ENCODE peak calls at places on chromosomes 11 and 22, in eight cellular contexts. One of them, this sample, is unnamed. For H3K36me3, the result is how much of the 10 kb centered on the place peaks cover.

GRCh38 chr11:86047275-86047991 is 21.5 kb downstream of the PICALM start:
- DNase-seq in psoas muscle: no peak
- DNase-seq in cardiac muscle cell: no peak
- DNase-seq in ovary: no peak
- DNase-seq in breast epithelium: no peak
- DNase-seq in HCT116: no peak
- DNase-seq in Peyer's patch: no peak
- DNase-seq in upper lobe of left lung: no peak
- DNase-seq in this sample: no peak

GRCh38 chr11:117026593-117027330 is 71.5 kb downstream of the SIK3 start:
- DNase-seq in psoas muscle: no peak
- DNase-seq in cardiac muscle cell: no peak
- DNase-seq in ovary: no peak
- DNase-seq in breast epithelium: no peak
- DNase-seq in HCT116: peak
- DNase-seq in Peyer's patch: no peak
- DNase-seq in upper lobe of left lung: no peak
- DNase-seq in this sample: no peak

GRCh38 chr22:38455530-38456271 is 702 bp upstream of the KCNJ4 start:
- DNase-seq in psoas muscle: no peak
- DNase-seq in cardiac muscle cell: peak
- DNase-seq in ovary: no peak
- DNase-seq in breast epithelium: no peak
- DNase-seq in HCT116: no peak
- DNase-seq in Peyer's patch: no peak
- DNase-seq in upper lobe of left lung: no peak
- DNase-seq in this sample: no peak

GRCh38 chr11:17646451-17647145 is 72.8 kb upstream of the MYOD1 start:
- DNase-seq in psoas muscle: no peak
- DNase-seq in cardiac muscle cell: no peak
- DNase-seq in ovary: no peak
- DNase-seq in breast epithelium: no peak
- DNase-seq in HCT116: no peak
- DNase-seq in Peyer's patch: no peak
- DNase-seq in upper lobe of left lung: no peak
- DNase-seq in this sample: no peak

GRCh38 chr11:120279490-120279889 is 39.5 kb downstream of the POU2F3 start:
- DNase-seq in psoas muscle: no peak
- DNase-seq in cardiac muscle cell: no peak
- DNase-seq in ovary: no peak
- DNase-seq in breast epithelium: no peak
- DNase-seq in HCT116: no peak
- DNase-seq in Peyer's patch: no peak
- DNase-seq in upper lobe of left lung: no peak
- DNase-seq in this sample: no peak

GRCh38 chr11:32034149-32034548 is 56.7 kb upstream of the RCN1 start:
- DNase-seq in psoas muscle: no peak
- DNase-seq in cardiac muscle cell: no peak
- DNase-seq in ovary: no peak
- DNase-seq in breast epithelium: no peak
- DNase-seq in HCT116: no peak
- DNase-seq in Peyer's patch: no peak
- DNase-seq in upper lobe of left lung: no peak
- DNase-seq in this sample: no peak

GRCh38 chr22:37616205-37617083 is 7.8 kb downstream of the GGA1 start:
- DNase-seq in psoas muscle: no peak
- DNase-seq in cardiac muscle cell: no peak
- DNase-seq in ovary: no peak
- DNase-seq in breast epithelium: no peak
- DNase-seq in HCT116: no peak
- DNase-seq in Peyer's patch: no peak
- DNase-seq in upper lobe of left lung: peak
- DNase-seq in this sample: no peak

GRCh38 chr11:68002575-68002942 is 1.3 kb downstream of the UNC93B1 start:
- DNase-seq in psoas muscle: peak
- DNase-seq in cardiac muscle cell: no peak
- DNase-seq in ovary: no peak
- DNase-seq in breast epithelium: no peak
- DNase-seq in HCT116: no peak
- DNase-seq in Peyer's patch: no peak
- DNase-seq in upper lobe of left lung: no peak
- DNase-seq in this sample: no peak

GRCh38 chr11:35427158-35427557 is 7.8 kb upstream of the SLC1A2 start:
- DNase-seq in psoas muscle: no peak
- DNase-seq in cardiac muscle cell: no peak
- DNase-seq in ovary: no peak
- DNase-seq in breast epithelium: peak
- DNase-seq in HCT116: no peak
- DNase-seq in Peyer's patch: no peak
- DNase-seq in upper lobe of left lung: no peak
- DNase-seq in this sample: no peak

GRCh38 chr22:46707827-46708570 is 30.1 kb downstream of the CERK start:
- DNase-seq in psoas muscle: no peak
- DNase-seq in cardiac muscle cell: no peak
- DNase-seq in ovary: no peak
- DNase-seq in breast epithelium: no peak
- DNase-seq in HCT116: no peak
- DNase-seq in Peyer's patch: no peak
- DNase-seq in upper lobe of left lung: peak
- DNase-seq in this sample: peak

GRCh38 chr22:37146507-37147180 is 3.1 kb downstream of the IL2RB start:
- DNase-seq in psoas muscle: no peak
- DNase-seq in cardiac muscle cell: no peak
- DNase-seq in ovary: no peak
- DNase-seq in breast epithelium: no peak
- DNase-seq in HCT116: no peak
- DNase-seq in Peyer's patch: no peak
- DNase-seq in upper lobe of left lung: peak
- DNase-seq in this sample: no peak

GRCh38 chr11:118544010-118544646 is 13.1 kb downstream of the TMEM25 start:
- DNase-seq in psoas muscle: no peak
- DNase-seq in cardiac muscle cell: no peak
- DNase-seq in ovary: no peak
- DNase-seq in breast epithelium: no peak
- DNase-seq in HCT116: no peak
- DNase-seq in Peyer's patch: peak
- DNase-seq in upper lobe of left lung: no peak
- DNase-seq in this sample: no peak

GRCh38 chr22:23850136-23850611 is 7.5 kb upstream of the SLC2A11 start:
- DNase-seq in psoas muscle: peak
- DNase-seq in cardiac muscle cell: no peak
- DNase-seq in ovary: no peak
- DNase-seq in breast epithelium: no peak
- DNase-seq in HCT116: no peak
- DNase-seq in Peyer's patch: no peak
- DNase-seq in upper lobe of left lung: peak
- DNase-seq in this sample: peak

GRCh38 chr11:103281301-103281700 is 172.1 kb downstream of the DYNC2H1 start:
- DNase-seq in psoas muscle: no peak
- DNase-seq in cardiac muscle cell: no peak
- DNase-seq in ovary: no peak
- DNase-seq in breast epithelium: no peak
- DNase-seq in HCT116: no peak
- DNase-seq in Peyer's patch: no peak
- DNase-seq in upper lobe of left lung: no peak
- DNase-seq in this sample: no peak

GRCh38 chr11:111555255-111555654 is 14.7 kb downstream of the LAYN start:
- DNase-seq in psoas muscle: no peak
- DNase-seq in cardiac muscle cell: no peak
- DNase-seq in ovary: no peak
- DNase-seq in breast epithelium: no peak
- DNase-seq in HCT116: no peak
- DNase-seq in Peyer's patch: no peak
- DNase-seq in upper lobe of left lung: no peak
- DNase-seq in this sample: no peak

GRCh38 chr11:132992838-132993680 is 539.2 kb downstream of the OPCML start:
- DNase-seq in psoas muscle: no peak
- DNase-seq in cardiac muscle cell: no peak
- DNase-seq in ovary: no peak
- DNase-seq in breast epithelium: no peak
- DNase-seq in HCT116: no peak
- DNase-seq in Peyer's patch: no peak
- DNase-seq in upper lobe of left lung: no peak
- DNase-seq in this sample: no peak

GRCh38 chr11:72641900-72642814 is 32.1 kb downstream of the PDE2A start:
- DNase-seq in psoas muscle: peak
- DNase-seq in cardiac muscle cell: peak
- DNase-seq in ovary: no peak
- DNase-seq in breast epithelium: no peak
- DNase-seq in HCT116: no peak
- DNase-seq in Peyer's patch: peak
- DNase-seq in upper lobe of left lung: peak
- DNase-seq in this sample: peak

GRCh38 chr11:10483584-10483983 is 28.5 kb downstream of the AMPD3 start:
- DNase-seq in psoas muscle: no peak
- DNase-seq in cardiac muscle cell: no peak
- DNase-seq in ovary: no peak
- DNase-seq in breast epithelium: no peak
- DNase-seq in HCT116: no peak
- DNase-seq in Peyer's patch: peak
- DNase-seq in upper lobe of left lung: no peak
- DNase-seq in this sample: no peak

GRCh38 chr11:10484461-10485180 is 29.6 kb downstream of the AMPD3 start:
- DNase-seq in psoas muscle: no peak
- DNase-seq in cardiac muscle cell: no peak
- DNase-seq in ovary: no peak
- DNase-seq in breast epithelium: no peak
- DNase-seq in HCT116: no peak
- DNase-seq in Peyer's patch: peak
- DNase-seq in upper lobe of left lung: no peak
- DNase-seq in this sample: no peak

GRCh38 chr11:10486161-10486840 is 31.2 kb downstream of the AMPD3 start:
- DNase-seq in psoas muscle: no peak
- DNase-seq in cardiac muscle cell: no peak
- DNase-seq in ovary: no peak
- DNase-seq in breast epithelium: no peak
- DNase-seq in HCT116: no peak
- DNase-seq in Peyer's patch: peak
- DNase-seq in upper lobe of left lung: no peak
- DNase-seq in this sample: no peak

GRCh38 chr11:10487002-10487647 is 32.1 kb downstream of the AMPD3 start:
- DNase-seq in psoas muscle: no peak
- DNase-seq in cardiac muscle cell: no peak
- DNase-seq in ovary: no peak
- DNase-seq in breast epithelium: peak
- DNase-seq in HCT116: no peak
- DNase-seq in Peyer's patch: peak
- DNase-seq in upper lobe of left lung: no peak
- DNase-seq in this sample: no peak

DNA sequence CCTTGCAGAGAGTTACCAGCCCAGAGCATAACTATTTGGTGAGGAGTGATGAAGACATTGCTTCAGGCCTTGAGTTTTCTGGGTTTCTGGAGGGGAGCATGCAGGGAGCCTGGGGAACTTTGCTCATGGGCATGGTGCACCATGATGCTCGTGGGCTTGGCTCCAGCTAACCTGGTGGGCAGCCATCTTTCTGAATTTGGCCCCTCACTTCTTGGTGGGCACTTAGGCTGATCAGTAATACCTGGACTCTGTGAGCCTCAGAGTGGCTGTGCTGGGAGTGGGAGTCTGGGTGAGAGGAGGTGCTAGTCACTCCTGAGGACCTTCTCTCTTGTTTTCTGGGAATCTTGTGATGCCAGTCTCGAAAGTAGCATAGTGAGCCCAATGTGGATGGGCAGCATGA is 30.6 kb downstream of the AMPD3 start:
- DNase-seq in psoas muscle: no peak
- DNase-seq in cardiac muscle cell: no peak
- DNase-seq in ovary: no peak
- DNase-seq in breast epithelium: no peak
- DNase-seq in HCT116: no peak
- DNase-seq in Peyer's patch: no peak
- DNase-seq in upper lobe of left lung: no peak
- DNase-seq in this sample: no peak
- H3K36me3 ChIP-seq in psoas muscle: half or more
- H3K36me3 ChIP-seq in cardiac muscle cell: under half
- H3K36me3 ChIP-seq in ovary: under half
- H3K36me3 ChIP-seq in breast epithelium: under half
- H3K36me3 ChIP-seq in HCT116: under half
- H3K36me3 ChIP-seq in Peyer's patch: under half
- H3K36me3 ChIP-seq in upper lobe of left lung: under half
- H3K36me3 ChIP-seq in this sample: under half

GRCh38 chr11:99422581-99423434 is 402.1 kb downstream of the CNTN5 start:
- DNase-seq in psoas muscle: no peak
- DNase-seq in cardiac muscle cell: no peak
- DNase-seq in ovary: no peak
- DNase-seq in breast epithelium: no peak
- DNase-seq in HCT116: no peak
- DNase-seq in Peyer's patch: no peak
- DNase-seq in upper lobe of left lung: no peak
- DNase-seq in this sample: no peak
- H3K27ac ChIP-seq in psoas muscle: no peak
- H3K27ac ChIP-seq in cardiac muscle cell: no peak
- H3K27ac ChIP-seq in ovary: no peak
- H3K27ac ChIP-seq in breast epithelium: no peak
- H3K27ac ChIP-seq in HCT116: no peak
- H3K27ac ChIP-seq in Peyer's patch: no peak
- H3K27ac ChIP-seq in upper lobe of left lung: no peak
- H3K27ac ChIP-seq in this sample: no peak

GRCh38 chr11:124749920-124750319 is 2.1 kb downstream of the VSIG2 start:
- DNase-seq in psoas muscle: no peak
- DNase-seq in cardiac muscle cell: no peak
- DNase-seq in ovary: no peak
- DNase-seq in breast epithelium: no peak
- DNase-seq in HCT116: no peak
- DNase-seq in Peyer's patch: no peak
- DNase-seq in upper lobe of left lung: no peak
- DNase-seq in this sample: no peak
- H3K36me3 ChIP-seq in psoas muscle: under half
- H3K36me3 ChIP-seq in cardiac muscle cell: under half
- H3K36me3 ChIP-seq in ovary: under half
- H3K36me3 ChIP-seq in breast epithelium: under half
- H3K36me3 ChIP-seq in HCT116: under half
- H3K36me3 ChIP-seq in Peyer's patch: under half
- H3K36me3 ChIP-seq in upper lobe of left lung: under half
- H3K36me3 ChIP-seq in this sample: under half

DNA sequence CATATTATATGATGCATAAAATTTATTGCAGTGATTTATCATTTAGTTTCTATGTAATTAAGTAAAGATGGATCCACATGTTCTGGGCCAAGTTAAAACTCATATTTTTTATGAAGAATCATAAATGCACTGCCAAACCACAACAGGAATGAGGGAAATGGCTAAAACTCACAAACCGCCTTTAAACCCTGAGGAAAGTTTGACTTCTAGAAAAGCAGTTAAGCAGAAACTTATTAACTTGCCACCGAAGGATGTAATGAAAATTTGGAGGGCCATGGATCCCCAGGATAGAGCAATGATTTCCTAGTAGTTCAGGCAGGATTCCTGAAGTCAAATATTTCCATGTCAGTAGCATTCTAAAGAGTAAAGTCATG is 218.3 kb upstream of the CTSC start:
- DNase-seq in psoas muscle: no peak
- DNase-seq in cardiac muscle cell: no peak
- DNase-seq in ovary: no peak
- DNase-seq in breast epithelium: no peak
- DNase-seq in HCT116: no peak
- DNase-seq in Peyer's patch: no peak
- DNase-seq in upper lobe of left lung: no peak
- DNase-seq in this sample: no peak
- H3K27ac ChIP-seq in psoas muscle: no peak
- H3K27ac ChIP-seq in cardiac muscle cell: no peak
- H3K27ac ChIP-seq in ovary: no peak
- H3K27ac ChIP-seq in breast epithelium: peak
- H3K27ac ChIP-seq in HCT116: no peak
- H3K27ac ChIP-seq in Peyer's patch: no peak
- H3K27ac ChIP-seq in upper lobe of left lung: no peak
- H3K27ac ChIP-seq in this sample: no peak